ENCODE peak calls at places on chromosomes 7 and 10, in nine cellular contexts. One of them, this sample, is unnamed. For H3K9me3, the result is how much of the 10 kb centered on the place peaks cover.

GRCh38 chr7:7681936-7682329 is 36.5 kb downstream of the RPA3 start:
- DNase-seq in mesenchymal stem cell: no peak
- DNase-seq in breast epithelium: no peak
- DNase-seq in A549: no peak
- DNase-seq in uterus: no peak
- DNase-seq in lower lobe of right lung: no peak
- DNase-seq in aorta: no peak
- DNase-seq in esophagus squamous epithelium: no peak
- DNase-seq in mammary epithelial cell: no peak
- DNase-seq in this sample: no peak

GRCh38 chr7:877312-878232 is 1.2 kb downstream of the GET4 start:
- DNase-seq in mesenchymal stem cell: no peak
- DNase-seq in breast epithelium: no peak
- DNase-seq in A549: no peak
- DNase-seq in uterus: no peak
- DNase-seq in lower lobe of right lung: no peak
- DNase-seq in aorta: peak
- DNase-seq in esophagus squamous epithelium: no peak
- DNase-seq in mammary epithelial cell: peak
- DNase-seq in this sample: no peak

GRCh38 chr10:68800196-68800595 is 27.1 kb upstream of the STOX1 start:
- DNase-seq in mesenchymal stem cell: no peak
- DNase-seq in breast epithelium: no peak
- DNase-seq in A549: no peak
- DNase-seq in uterus: no peak
- DNase-seq in lower lobe of right lung: no peak
- DNase-seq in aorta: no peak
- DNase-seq in esophagus squamous epithelium: no peak
- DNase-seq in mammary epithelial cell: no peak
- DNase-seq in this sample: no peak

GRCh38 chr10:132158122-132158741 is 28.5 kb upstream of the DPYSL4 start:
- DNase-seq in mesenchymal stem cell: no peak
- DNase-seq in breast epithelium: no peak
- DNase-seq in A549: no peak
- DNase-seq in uterus: no peak
- DNase-seq in lower lobe of right lung: no peak
- DNase-seq in aorta: peak
- DNase-seq in esophagus squamous epithelium: no peak
- DNase-seq in mammary epithelial cell: no peak
- DNase-seq in this sample: no peak

GRCh38 chr7:7257899-7258692 is 75.8 kb downstream of the C1GALT1 start:
- DNase-seq in mesenchymal stem cell: peak
- DNase-seq in breast epithelium: no peak
- DNase-seq in A549: no peak
- DNase-seq in uterus: no peak
- DNase-seq in lower lobe of right lung: no peak
- DNase-seq in aorta: no peak
- DNase-seq in esophagus squamous epithelium: no peak
- DNase-seq in mammary epithelial cell: no peak
- DNase-seq in this sample: no peak

GRCh38 chr10:120506674-120507073 is 49.6 kb downstream of the PLPP4 start:
- DNase-seq in mesenchymal stem cell: no peak
- DNase-seq in breast epithelium: no peak
- DNase-seq in A549: no peak
- DNase-seq in uterus: no peak
- DNase-seq in lower lobe of right lung: no peak
- DNase-seq in aorta: no peak
- DNase-seq in esophagus squamous epithelium: no peak
- DNase-seq in mammary epithelial cell: peak
- DNase-seq in this sample: no peak

GRCh38 chr7:116487907-116488521 is 11.5 kb upstream of the CAV2 start:
- DNase-seq in mesenchymal stem cell: no peak
- DNase-seq in breast epithelium: no peak
- DNase-seq in A549: no peak
- DNase-seq in uterus: no peak
- DNase-seq in lower lobe of right lung: no peak
- DNase-seq in aorta: no peak
- DNase-seq in esophagus squamous epithelium: no peak
- DNase-seq in mammary epithelial cell: no peak
- DNase-seq in this sample: no peak

GRCh38 chr10:122657255-122657654 is 42.4 kb downstream of the C10orf120 start:
- DNase-seq in mesenchymal stem cell: no peak
- DNase-seq in breast epithelium: no peak
- DNase-seq in A549: no peak
- DNase-seq in uterus: no peak
- DNase-seq in lower lobe of right lung: no peak
- DNase-seq in aorta: no peak
- DNase-seq in esophagus squamous epithelium: no peak
- DNase-seq in mammary epithelial cell: no peak
- DNase-seq in this sample: no peak

GRCh38 chr7:157737151-157738063 is 400.6 kb downstream of the DNAJB6 start:
- DNase-seq in mesenchymal stem cell: no peak
- DNase-seq in breast epithelium: no peak
- DNase-seq in A549: no peak
- DNase-seq in uterus: no peak
- DNase-seq in lower lobe of right lung: no peak
- DNase-seq in aorta: no peak
- DNase-seq in esophagus squamous epithelium: no peak
- DNase-seq in mammary epithelial cell: no peak
- DNase-seq in this sample: no peak

GRCh38 chr7:157738064-157738460 is 401.3 kb downstream of the DNAJB6 start:
- DNase-seq in mesenchymal stem cell: no peak
- DNase-seq in breast epithelium: no peak
- DNase-seq in A549: no peak
- DNase-seq in uterus: no peak
- DNase-seq in lower lobe of right lung: no peak
- DNase-seq in aorta: no peak
- DNase-seq in esophagus squamous epithelium: no peak
- DNase-seq in mammary epithelial cell: no peak
- DNase-seq in this sample: no peak

GRCh38 chr7:157740251-157740650 is 403.4 kb downstream of the DNAJB6 start:
- DNase-seq in mesenchymal stem cell: no peak
- DNase-seq in breast epithelium: no peak
- DNase-seq in A549: no peak
- DNase-seq in uterus: no peak
- DNase-seq in lower lobe of right lung: no peak
- DNase-seq in aorta: no peak
- DNase-seq in esophagus squamous epithelium: no peak
- DNase-seq in mammary epithelial cell: no peak
- DNase-seq in this sample: no peak

GRCh38 chr7:157739056-157739455 is 402.3 kb downstream of the DNAJB6 start:
- DNase-seq in mesenchymal stem cell: no peak
- DNase-seq in breast epithelium: no peak
- DNase-seq in A549: no peak
- DNase-seq in uterus: no peak
- DNase-seq in lower lobe of right lung: no peak
- DNase-seq in aorta: no peak
- DNase-seq in esophagus squamous epithelium: no peak
- DNase-seq in mammary epithelial cell: no peak
- DNase-seq in this sample: no peak

DNA sequence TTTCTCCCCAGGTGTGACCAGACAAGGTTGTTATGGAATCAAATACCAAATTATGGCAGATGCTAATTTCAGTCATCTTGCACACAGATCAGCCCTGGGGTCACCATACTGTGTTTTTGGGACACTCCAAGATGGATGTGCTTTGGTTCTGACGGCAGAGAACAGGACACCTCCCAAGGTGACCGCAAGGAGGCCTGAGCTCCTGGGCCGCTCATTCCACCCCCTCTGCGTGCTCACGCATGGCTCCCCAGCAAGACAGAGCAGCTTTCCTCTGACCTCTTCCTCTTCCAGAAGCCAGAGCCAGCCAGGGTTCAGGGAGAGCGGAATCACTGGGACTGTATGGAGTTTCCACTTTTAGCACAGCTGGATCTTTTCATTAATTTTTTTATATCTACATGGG is 402.8 kb downstream of the DNAJB6 start:
- DNase-seq in mesenchymal stem cell: no peak
- DNase-seq in breast epithelium: no peak
- DNase-seq in A549: no peak
- DNase-seq in uterus: no peak
- DNase-seq in lower lobe of right lung: no peak
- DNase-seq in aorta: no peak
- DNase-seq in esophagus squamous epithelium: no peak
- DNase-seq in mammary epithelial cell: no peak
- DNase-seq in this sample: no peak
- H3K9me3 ChIP-seq in mesenchymal stem cell: under half
- H3K9me3 ChIP-seq in breast epithelium: under half
- H3K9me3 ChIP-seq in A549: under half
- H3K9me3 ChIP-seq in uterus: under half
- H3K9me3 ChIP-seq in lower lobe of right lung: under half
- H3K9me3 ChIP-seq in aorta: under half
- H3K9me3 ChIP-seq in esophagus squamous epithelium: under half
- H3K9me3 ChIP-seq in mammary epithelial cell: under half
- H3K9me3 ChIP-seq in this sample: half or more

GRCh38 chr10:15795000-15795792 is 65.1 kb downstream of the MINDY3 start:
- DNase-seq in mesenchymal stem cell: no peak
- DNase-seq in breast epithelium: no peak
- DNase-seq in A549: no peak
- DNase-seq in uterus: no peak
- DNase-seq in lower lobe of right lung: no peak
- DNase-seq in aorta: no peak
- DNase-seq in esophagus squamous epithelium: no peak
- DNase-seq in mammary epithelial cell: no peak
- DNase-seq in this sample: no peak

GRCh38 chr10:15793664-15794063 is 66.6 kb downstream of the MINDY3 start:
- DNase-seq in mesenchymal stem cell: no peak
- DNase-seq in breast epithelium: no peak
- DNase-seq in A549: no peak
- DNase-seq in uterus: no peak
- DNase-seq in lower lobe of right lung: no peak
- DNase-seq in aorta: no peak
- DNase-seq in esophagus squamous epithelium: no peak
- DNase-seq in mammary epithelial cell: no peak
- DNase-seq in this sample: no peak

GRCh38 chr10:15792777-15793176 is 67.5 kb downstream of the MINDY3 start:
- DNase-seq in mesenchymal stem cell: no peak
- DNase-seq in breast epithelium: no peak
- DNase-seq in A549: no peak
- DNase-seq in uterus: no peak
- DNase-seq in lower lobe of right lung: no peak
- DNase-seq in aorta: no peak
- DNase-seq in esophagus squamous epithelium: no peak
- DNase-seq in mammary epithelial cell: no peak
- DNase-seq in this sample: no peak

GRCh38 chr10:15796098-15796759 is 64.1 kb downstream of the MINDY3 start:
- DNase-seq in mesenchymal stem cell: no peak
- DNase-seq in breast epithelium: no peak
- DNase-seq in A549: no peak
- DNase-seq in uterus: no peak
- DNase-seq in lower lobe of right lung: no peak
- DNase-seq in aorta: no peak
- DNase-seq in esophagus squamous epithelium: no peak
- DNase-seq in mammary epithelial cell: no peak
- DNase-seq in this sample: no peak

GRCh38 chr10:15794569-15794968 is 65.7 kb downstream of the MINDY3 start:
- DNase-seq in mesenchymal stem cell: no peak
- DNase-seq in breast epithelium: no peak
- DNase-seq in A549: no peak
- DNase-seq in uterus: no peak
- DNase-seq in lower lobe of right lung: no peak
- DNase-seq in aorta: no peak
- DNase-seq in esophagus squamous epithelium: no peak
- DNase-seq in mammary epithelial cell: no peak
- DNase-seq in this sample: no peak
- H3K27ac ChIP-seq in mesenchymal stem cell: no peak
- H3K27ac ChIP-seq in breast epithelium: no peak
- H3K27ac ChIP-seq in A549: no peak
- H3K27ac ChIP-seq in uterus: peak
- H3K27ac ChIP-seq in lower lobe of right lung: no peak
- H3K27ac ChIP-seq in aorta: no peak
- H3K27ac ChIP-seq in esophagus squamous epithelium: no peak
- H3K27ac ChIP-seq in mammary epithelial cell: no peak
- H3K27ac ChIP-seq in this sample: no peak

GRCh38 chr7:140591178-140591902 is 49.3 kb downstream of the DENND2A start:
- DNase-seq in mesenchymal stem cell: no peak
- DNase-seq in breast epithelium: no peak
- DNase-seq in A549: no peak
- DNase-seq in uterus: no peak
- DNase-seq in lower lobe of right lung: no peak
- DNase-seq in aorta: no peak
- DNase-seq in esophagus squamous epithelium: no peak
- DNase-seq in mammary epithelial cell: peak
- DNase-seq in this sample: no peak

GRCh38 chr7:140592957-140593356 is 47.7 kb downstream of the DENND2A start:
- DNase-seq in mesenchymal stem cell: no peak
- DNase-seq in breast epithelium: no peak
- DNase-seq in A549: no peak
- DNase-seq in uterus: no peak
- DNase-seq in lower lobe of right lung: no peak
- DNase-seq in aorta: no peak
- DNase-seq in esophagus squamous epithelium: no peak
- DNase-seq in mammary epithelial cell: no peak
- DNase-seq in this sample: no peak

GRCh38 chr7:140595468-140596147 is 45.0 kb downstream of the DENND2A start:
- DNase-seq in mesenchymal stem cell: no peak
- DNase-seq in breast epithelium: no peak
- DNase-seq in A549: no peak
- DNase-seq in uterus: no peak
- DNase-seq in lower lobe of right lung: no peak
- DNase-seq in aorta: no peak
- DNase-seq in esophagus squamous epithelium: no peak
- DNase-seq in mammary epithelial cell: no peak
- DNase-seq in this sample: no peak

GRCh38 chr7:140594131-140594691 is 46.4 kb downstream of the DENND2A start:
- DNase-seq in mesenchymal stem cell: no peak
- DNase-seq in breast epithelium: no peak
- DNase-seq in A549: no peak
- DNase-seq in uterus: no peak
- DNase-seq in lower lobe of right lung: no peak
- DNase-seq in aorta: no peak
- DNase-seq in esophagus squamous epithelium: no peak
- DNase-seq in mammary epithelial cell: no peak
- DNase-seq in this sample: no peak

DNA sequence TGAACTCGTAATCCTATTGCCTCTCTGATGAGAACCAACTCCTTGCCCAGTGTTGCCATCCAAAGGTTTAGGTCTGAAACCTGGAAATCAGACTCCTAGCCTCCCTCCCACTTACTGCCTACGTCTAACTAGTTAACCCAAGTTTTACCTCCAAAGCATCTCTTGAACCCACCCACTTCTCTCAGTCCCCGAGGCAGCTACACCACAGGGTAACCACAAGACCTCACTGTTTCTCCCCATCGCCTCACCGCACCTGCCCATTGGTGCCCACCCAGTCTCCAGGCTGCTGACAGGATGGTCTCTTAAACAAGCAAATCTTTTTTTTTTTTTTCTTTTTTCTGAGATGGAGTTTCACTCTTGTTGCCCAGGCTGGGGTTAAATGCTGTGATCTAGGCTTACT is 47.0 kb downstream of the DENND2A start:
- DNase-seq in mesenchymal stem cell: no peak
- DNase-seq in breast epithelium: no peak
- DNase-seq in A549: no peak
- DNase-seq in uterus: no peak
- DNase-seq in lower lobe of right lung: no peak
- DNase-seq in aorta: no peak
- DNase-seq in esophagus squamous epithelium: no peak
- DNase-seq in mammary epithelial cell: no peak
- DNase-seq in this sample: no peak
- H3K9me3 ChIP-seq in mesenchymal stem cell: under half
- H3K9me3 ChIP-seq in breast epithelium: under half
- H3K9me3 ChIP-seq in A549: under half
- H3K9me3 ChIP-seq in uterus: under half
- H3K9me3 ChIP-seq in lower lobe of right lung: under half
- H3K9me3 ChIP-seq in aorta: under half
- H3K9me3 ChIP-seq in esophagus squamous epithelium: under half
- H3K9me3 ChIP-seq in mammary epithelial cell: under half
- H3K9me3 ChIP-seq in this sample: under half

GRCh38 chr10:79208251-79208983 is 138.9 kb upstream of the PPIF start:
- DNase-seq in mesenchymal stem cell: no peak
- DNase-seq in breast epithelium: no peak
- DNase-seq in A549: no peak
- DNase-seq in uterus: no peak
- DNase-seq in lower lobe of right lung: no peak
- DNase-seq in aorta: no peak
- DNase-seq in esophagus squamous epithelium: no peak
- DNase-seq in mammary epithelial cell: no peak
- DNase-seq in this sample: no peak

GRCh38 chr10:79207726-79208125 is 139.0 kb downstream of the ZMIZ1 start:
- DNase-seq in mesenchymal stem cell: no peak
- DNase-seq in breast epithelium: no peak
- DNase-seq in A549: no peak
- DNase-seq in uterus: no peak
- DNase-seq in lower lobe of right lung: no peak
- DNase-seq in aorta: no peak
- DNase-seq in esophagus squamous epithelium: no peak
- DNase-seq in mammary epithelial cell: no peak
- DNase-seq in this sample: no peak

GRCh38 chr10:79207096-79207357 is 138.3 kb downstream of the ZMIZ1 start:
- DNase-seq in mesenchymal stem cell: no peak
- DNase-seq in breast epithelium: no peak
- DNase-seq in A549: no peak
- DNase-seq in uterus: no peak
- DNase-seq in lower lobe of right lung: no peak
- DNase-seq in aorta: no peak
- DNase-seq in esophagus squamous epithelium: no peak
- DNase-seq in mammary epithelial cell: no peak
- DNase-seq in this sample: no peak

GRCh38 chr10:79203833-79204232 is 135.1 kb downstream of the ZMIZ1 start:
- DNase-seq in mesenchymal stem cell: no peak
- DNase-seq in breast epithelium: no peak
- DNase-seq in A549: no peak
- DNase-seq in uterus: no peak
- DNase-seq in lower lobe of right lung: no peak
- DNase-seq in aorta: no peak
- DNase-seq in esophagus squamous epithelium: no peak
- DNase-seq in mammary epithelial cell: no peak
- DNase-seq in this sample: no peak

DNA sequence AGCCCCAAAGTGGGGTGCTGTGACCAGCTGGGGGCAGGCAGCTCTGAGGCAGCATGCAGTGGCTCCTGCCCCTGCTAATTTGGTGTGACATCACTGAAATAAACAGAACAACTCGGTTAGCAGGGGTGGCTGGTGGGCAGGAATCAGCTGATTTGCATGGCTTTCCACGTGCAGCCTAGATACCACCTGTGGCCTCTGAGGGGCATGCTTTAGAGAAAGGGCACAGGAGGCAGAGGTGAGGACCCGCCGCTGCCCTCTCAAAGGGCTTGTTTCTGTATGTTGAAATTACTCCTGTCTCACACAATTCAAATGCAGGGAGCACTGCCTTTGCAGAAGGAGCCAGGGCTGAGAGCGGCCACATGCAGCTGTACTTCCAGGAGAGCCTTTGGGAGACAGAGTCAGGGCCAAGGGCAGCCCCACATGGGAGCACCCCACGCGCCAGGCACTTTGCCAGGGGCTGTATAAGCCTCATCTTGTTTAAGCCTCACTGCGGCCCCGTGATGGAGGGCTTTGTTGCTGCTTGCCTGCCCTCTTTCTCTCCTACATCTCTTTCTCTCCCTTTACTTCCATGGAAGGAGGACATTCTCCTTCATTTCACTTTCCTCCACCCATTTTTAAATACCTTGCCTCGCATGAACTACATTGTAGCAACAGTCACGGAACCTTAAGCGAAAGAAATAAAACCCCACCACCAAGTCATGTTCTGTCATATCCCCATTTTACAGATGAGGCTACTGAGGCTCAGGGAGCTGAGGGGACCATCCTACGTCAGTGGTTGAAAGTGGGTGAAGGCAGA is 137.7 kb downstream of the ZMIZ1 start:
- DNase-seq in mesenchymal stem cell: no peak
- DNase-seq in breast epithelium: no peak
- DNase-seq in A549: no peak
- DNase-seq in uterus: peak
- DNase-seq in lower lobe of right lung: no peak
- DNase-seq in aorta: no peak
- DNase-seq in esophagus squamous epithelium: no peak
- DNase-seq in mammary epithelial cell: no peak
- DNase-seq in this sample: no peak
- H3K27ac ChIP-seq in mesenchymal stem cell: no peak
- H3K27ac ChIP-seq in breast epithelium: no peak
- H3K27ac ChIP-seq in A549: no peak
- H3K27ac ChIP-seq in uterus: peak
- H3K27ac ChIP-seq in lower lobe of right lung: no peak
- H3K27ac ChIP-seq in aorta: no peak
- H3K27ac ChIP-seq in esophagus squamous epithelium: no peak
- H3K27ac ChIP-seq in mammary epithelial cell: no peak
- H3K27ac ChIP-seq in this sample: no peak